ENCODE peak calls at places on chromosomes 16 and 17, in eight cellular contexts. X is ovary; C is progenitor cell of endocrine pancreas; V is fibroblast of mammary gland; I is omental fat pad; S is breast epithelium; J is A549; T is CD8-positive, alpha-beta T cell. A is an unnamed sample.

GRCh38 chr16:57618306-57619132 is 9.9 kb upstream of the ADGRG1 start:
- DNase-seq in X (peak), C (no peak), V (no peak), I (no peak), S (peak), J (no peak), T (no peak), A (no peak)

GRCh38 chr17:6381052-6381451 is 53.9 kb downstream of the AIPL1 start:
- DNase-seq in X (no peak), C (no peak), V (no peak), I (no peak), S (no peak), J (peak), T (no peak), A (no peak)

GRCh38 chr17:56319531-56319930 is 166.3 kb downstream of the ANKFN1 start:
- DNase-seq in X (no peak), C (no peak), V (peak), I (no peak), S (no peak), J (peak), T (no peak), A (no peak)

GRCh38 chr17:9146064-9146463 is 124.8 kb downstream of the NTN1 start:
- DNase-seq in X (no peak), C (no peak), V (no peak), I (no peak), S (no peak), J (no peak), T (no peak), A (no peak)

GRCh38 chr17:52170963-52171572 is 12.6 kb upstream of the CA10 start:
- DNase-seq in X (no peak), C (peak), V (peak), I (no peak), S (no peak), J (peak), T (no peak), A (no peak)

GRCh38 chr16:253833-254232 is 19.2 kb downstream of the FAM234A start:
- DNase-seq in X (no peak), C (no peak), V (no peak), I (no peak), S (no peak), J (no peak), T (no peak), A (no peak)

GRCh38 chr16:12729448-12729847 is 74.2 kb downstream of the CPPED1 start:
- DNase-seq in X (no peak), C (no peak), V (peak), I (no peak), S (no peak), J (no peak), T (no peak), A (no peak)

GRCh38 chr17:17439971-17440843 is 36.6 kb upstream of the MED9 start:
- DNase-seq in X (peak), C (peak), V (peak), I (no peak), S (no peak), J (peak), T (peak), A (peak)

GRCh38 chr17:77786090-77786489 is 172.4 kb upstream of the TNRC6C start:
- DNase-seq in X (no peak), C (no peak), V (no peak), I (no peak), S (no peak), J (no peak), T (no peak), A (no peak)

GRCh38 chr16:70481929-70482536 is 27.6 kb downstream of the FCSK start:
- DNase-seq in X (no peak), C (no peak), V (peak), I (no peak), S (no peak), J (no peak), T (no peak), A (no peak)

GRCh38 chr17:17073006-17073626 is 30.9 kb downstream of the MPRIP start:
- DNase-seq in X (peak), C (no peak), V (no peak), I (no peak), S (no peak), J (no peak), T (no peak), A (no peak)

GRCh38 chr17:59392973-59393679 is 61.7 kb downstream of the YPEL2 start:
- DNase-seq in X (no peak), C (no peak), V (no peak), I (no peak), S (no peak), J (no peak), T (no peak), A (no peak)

GRCh38 chr17:27906623-27907022 is 13.5 kb upstream of the LYRM9 start:
- DNase-seq in X (peak), C (no peak), V (no peak), I (no peak), S (no peak), J (no peak), T (no peak), A (no peak)

GRCh38 chr16:50309527-50310307 is 43.4 kb downstream of the ADCY7 start:
- DNase-seq in X (peak), C (no peak), V (no peak), I (no peak), S (no peak), J (no peak), T (peak), A (peak)

GRCh38 chr16:81908466-81909230 is 102.6 kb downstream of the SDR42E1 start:
- DNase-seq in X (no peak), C (no peak), V (no peak), I (no peak), S (no peak), J (no peak), T (no peak), A (no peak)

GRCh38 chr17:47621293-47622178 is 28.2 kb upstream of the KPNB1 start:
- DNase-seq in X (peak), C (no peak), V (peak), I (peak), S (peak), J (peak), T (no peak), A (no peak)

GRCh38 chr17:47615766-47616424 is 33.8 kb upstream of the KPNB1 start:
- DNase-seq in X (no peak), C (no peak), V (peak), I (no peak), S (no peak), J (peak), T (no peak), A (no peak)

GRCh38 chr17:47620503-47621245 is 29.0 kb upstream of the KPNB1 start:
- DNase-seq in X (no peak), C (no peak), V (no peak), I (no peak), S (no peak), J (no peak), T (no peak), A (no peak)

GRCh38 chr17:47622179-47622549 is 27.6 kb upstream of the KPNB1 start:
- DNase-seq in X (no peak), C (no peak), V (no peak), I (no peak), S (no peak), J (no peak), T (no peak), A (no peak)

GRCh38 chr17:47618416-47618815 is 31.3 kb upstream of the KPNB1 start:
- DNase-seq in X (no peak), C (no peak), V (peak), I (no peak), S (no peak), J (peak), T (no peak), A (no peak)
- TF ChIP-seq CTCF in X (no peak), C (peak), V (peak), I (no peak), S (no peak), J (peak), T (no peak), A (no peak)

GRCh38 chr17:45110676-45111611 is 21.4 kb downstream of the PLCD3 start:
- DNase-seq in X (peak), C (no peak), V (no peak), I (no peak), S (no peak), J (no peak), T (no peak), A (no peak)
- TF ChIP-seq CTCF in X (no peak), C (no peak), V (no peak), I (no peak), S (no peak), J (no peak), T (no peak), A (no peak)

GRCh38 chr16:1494129-1494640 is 1.0 kb downstream of the TELO2 start:
- DNase-seq in X (peak), C (no peak), V (peak), I (no peak), S (no peak), J (peak), T (no peak), A (no peak)

GRCh38 chr16:1493746-1494094 is 560 bp downstream of the TELO2 start:
- DNase-seq in X (no peak), C (peak), V (no peak), I (no peak), S (no peak), J (peak), T (no peak), A (no peak)

GRCh38 chr16:1492082-1492922 is 858 bp upstream of the TELO2 start:
- DNase-seq in X (no peak), C (no peak), V (no peak), I (no peak), S (no peak), J (no peak), T (no peak), A (no peak)

GRCh38 chr16:1494711-1495110 is 1.6 kb downstream of the TELO2 start:
- DNase-seq in X (no peak), C (no peak), V (peak), I (no peak), S (no peak), J (no peak), T (no peak), A (no peak)

GRCh38 chr16:1492923-1493745 is at the start of gene TELO2:
- DNase-seq in X (peak), C (peak), V (peak), I (peak), S (peak), J (peak), T (peak), A (peak)
- TF ChIP-seq CTCF in X (peak), C (peak), V (no peak), I (no peak), S (no peak), J (no peak), T (no peak), A (no peak)

DNA sequence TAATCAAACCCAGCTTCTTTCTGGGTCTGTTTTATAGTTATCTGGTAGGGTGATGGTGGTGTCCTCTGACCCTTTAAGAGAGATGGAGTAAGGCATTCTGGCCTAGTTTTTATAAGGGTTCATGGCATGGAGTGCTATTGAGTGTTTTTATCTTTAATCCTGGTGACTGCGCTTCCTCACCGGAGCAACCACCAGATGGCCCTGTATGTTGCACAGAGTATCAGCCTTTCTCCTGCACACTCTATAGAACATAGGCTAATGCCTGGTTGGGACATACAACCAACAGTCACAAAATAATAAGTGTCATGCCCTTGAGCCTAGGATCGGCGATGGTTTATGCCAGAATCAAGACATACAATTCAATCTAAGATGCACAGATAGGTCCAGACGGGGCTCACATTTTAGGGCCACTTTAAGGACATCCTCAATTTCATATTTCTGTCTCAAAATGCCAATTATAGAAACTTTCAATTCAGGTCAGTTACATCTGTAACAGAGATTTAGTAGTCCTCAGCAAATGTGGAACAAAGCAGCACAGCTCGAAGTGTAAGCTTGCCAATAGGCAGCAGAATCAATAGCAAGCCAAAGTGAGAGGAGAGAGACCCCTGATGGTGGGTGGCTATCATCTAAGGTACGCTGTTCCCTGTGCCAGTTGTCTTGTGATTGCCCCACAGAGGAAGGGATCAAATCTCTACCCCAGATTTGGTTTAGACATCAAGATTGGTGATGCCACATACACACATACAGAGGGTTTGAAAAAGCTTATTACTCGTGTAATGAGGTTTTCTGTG is 37.2 kb upstream of the HOXB9 start:
- DNase-seq in X (no peak), C (no peak), V (no peak), I (no peak), S (no peak), J (no peak), T (no peak), A (no peak)
- TF ChIP-seq CTCF in X (no peak), C (peak), V (peak), I (no peak), S (no peak), J (no peak), T (no peak), A (no peak)

A was measured in natural killer cell.